ENCODE peak calls at places on chromosomes 1 and 21, in eight cellular contexts. L is AG04450, G is fibroblast of lung, K is tibial artery, C is pancreas, I is HFF-Myc, R is brain microvascular endothelial cell, H is AG04449. Z is an unnamed sample.

GRCh38 chr1:231724876-231725647 is 98.5 kb downstream of the DISC1 start:
- DNase-seq in L (no peak), G (peak), K (no peak), C (no peak), I (peak), R (peak), H (no peak), Z (peak)

GRCh38 chr1:111944121-111944785 is 45.2 kb downstream of the KCND3 start:
- DNase-seq in L (no peak), G (no peak), K (no peak), C (no peak), I (no peak), R (no peak), H (no peak), Z (no peak)

GRCh38 chr1:157091668-157092273 is 7.8 kb downstream of the ETV3L start:
- DNase-seq in L (no peak), G (no peak), K (no peak), C (no peak), I (no peak), R (no peak), H (no peak), Z (no peak)

GRCh38 chr1:2539312-2539907 is 9.3 kb upstream of the HES5 start:
- DNase-seq in L (no peak), G (no peak), K (no peak), C (no peak), I (no peak), R (no peak), H (no peak), Z (no peak)

GRCh38 chr1:32201011-32201855 is 838 bp downstream of the CCDC28B start:
- DNase-seq in L (no peak), G (peak), K (peak), C (peak), I (no peak), R (peak), H (no peak), Z (no peak)

GRCh38 chr1:162899422-162900168 is 38.6 kb upstream of the CCDC190 start:
- DNase-seq in L (peak), G (peak), K (no peak), C (no peak), I (no peak), R (peak), H (peak), Z (peak)

GRCh38 chr1:95221306-95221705 is 12.7 kb upstream of the RWDD3 start:
- DNase-seq in L (no peak), G (peak), K (no peak), C (no peak), I (no peak), R (no peak), H (no peak), Z (no peak)

GRCh38 chr1:153404768-153405167 is 11.6 kb upstream of the S100A7A start:
- DNase-seq in L (no peak), G (no peak), K (no peak), C (peak), I (no peak), R (no peak), H (no peak), Z (no peak)

GRCh38 chr1:45522324-45523104 is 830 bp upstream of the PRDX1 start:
- DNase-seq in L (no peak), G (no peak), K (no peak), C (no peak), I (no peak), R (peak), H (no peak), Z (no peak)

GRCh38 chr1:173467426-173467825 is 9.7 kb upstream of the PRDX6 start:
- DNase-seq in L (no peak), G (no peak), K (no peak), C (no peak), I (no peak), R (peak), H (peak), Z (no peak)

GRCh38 chr1:27536767-27537166 is 46.8 kb upstream of the WASF2 start:
- DNase-seq in L (peak), G (peak), K (peak), C (peak), I (no peak), R (peak), H (no peak), Z (peak)

GRCh38 chr21:18840239-18840638 is 436.7 kb upstream of the TMPRSS15 start:
- DNase-seq in L (no peak), G (peak), K (no peak), C (no peak), I (no peak), R (peak), H (no peak), Z (peak)

GRCh38 chr1:237166031-237166430 is 124.0 kb downstream of the RYR2 start:
- DNase-seq in L (no peak), G (no peak), K (no peak), C (no peak), I (no peak), R (no peak), H (no peak), Z (no peak)

GRCh38 chr1:183877321-183877720 is 72.4 kb downstream of the RGL1 start:
- DNase-seq in L (no peak), G (peak), K (peak), C (peak), I (no peak), R (no peak), H (no peak), Z (peak)

GRCh38 chr1:230167419-230167852 is 100.4 kb downstream of the GALNT2 start:
- DNase-seq in L (no peak), G (peak), K (no peak), C (peak), I (peak), R (peak), H (no peak), Z (no peak)

GRCh38 chr1:175894543-175894942 is 151.1 kb upstream of the TNR start:
- DNase-seq in L (no peak), G (no peak), K (no peak), C (no peak), I (no peak), R (no peak), H (no peak), Z (no peak)

GRCh38 chr1:1937549-1938275 is 18.6 kb upstream of the TMEM52 start:
- DNase-seq in L (no peak), G (no peak), K (peak), C (no peak), I (no peak), R (no peak), H (no peak), Z (no peak)

GRCh38 chr1:85576642-85577420 is 3.7 kb upstream of the CCN1 start:
- DNase-seq in L (peak), G (peak), K (peak), C (peak), I (peak), R (peak), H (no peak), Z (no peak)

GRCh38 chr1:171251741-171252300 is 3.5 kb downstream of the FMO1 start:
- DNase-seq in L (no peak), G (peak), K (no peak), C (peak), I (no peak), R (peak), H (no peak), Z (no peak)

GRCh38 chr1:156923565-156924477 is 3.4 kb downstream of the LRRC71 start:
- DNase-seq in L (no peak), G (no peak), K (no peak), C (no peak), I (no peak), R (no peak), H (no peak), Z (no peak)

GRCh38 chr1:35554261-35555211 is 2.7 kb downstream of the KIAA0319L start:
- DNase-seq in L (no peak), G (no peak), K (no peak), C (peak), I (no peak), R (no peak), H (no peak), Z (no peak)

GRCh38 chr1:8078176-8078671 is 52.1 kb upstream of the ERRFI1 start:
- DNase-seq in L (no peak), G (peak), K (no peak), C (no peak), I (no peak), R (peak), H (no peak), Z (peak)

GRCh38 chr1:32393832-32394140 is 455 bp downstream of the BSDC1 start:
- DNase-seq in L (no peak), G (no peak), K (peak), C (no peak), I (no peak), R (no peak), H (no peak), Z (no peak)

GRCh38 chr1:233509596-233509995 is 104.3 kb upstream of the KCNK1 start:
- DNase-seq in L (no peak), G (no peak), K (no peak), C (no peak), I (no peak), R (no peak), H (no peak), Z (no peak)

GRCh38 chr1:177032434-177032833 is 132.1 kb downstream of the ASTN1 start:
- DNase-seq in L (no peak), G (no peak), K (no peak), C (no peak), I (no peak), R (no peak), H (no peak), Z (no peak)

GRCh38 chr1:46488343-46489168 is 1.1 kb upstream of the DMBX1 start:
- DNase-seq in L (no peak), G (peak), K (no peak), C (no peak), I (no peak), R (no peak), H (no peak), Z (no peak)

GRCh38 chr1:30933874-30934252 is 25.3 kb upstream of the SDC3 start:
- DNase-seq in L (no peak), G (no peak), K (no peak), C (no peak), I (no peak), R (peak), H (no peak), Z (no peak)

GRCh38 chr1:150974580-150975478 is at the start of gene CERS2:
- DNase-seq in L (no peak), G (peak), K (peak), C (peak), I (no peak), R (peak), H (no peak), Z (peak)

GRCh38 chr21:17526771-17527170 is 13.9 kb downstream of the CXADR start:
- DNase-seq in L (no peak), G (no peak), K (no peak), C (no peak), I (no peak), R (no peak), H (no peak), Z (no peak)

GRCh38 chr1:11307837-11308236 is 34.8 kb downstream of the UBIAD1 start:
- DNase-seq in L (no peak), G (peak), K (no peak), C (no peak), I (no peak), R (no peak), H (no peak), Z (no peak)

GRCh38 chr1:226002667-226003501 is 3.7 kb upstream of the SDE2 start:
- DNase-seq in L (no peak), G (no peak), K (peak), C (peak), I (peak), R (peak), H (no peak), Z (no peak)

GRCh38 chr1:20100632-20101355 is 18.5 kb downstream of the PLA2G2D start:
- DNase-seq in L (peak), G (peak), K (no peak), C (peak), I (no peak), R (peak), H (no peak), Z (peak)
- TF ChIP-seq CTCF in L (peak), G (peak), K (peak), C (peak), I (peak), R (peak), H (peak), Z (peak)

GRCh38 chr21:44510508-44511218 is 29.3 kb downstream of the KRTAP10-1 start:
- DNase-seq in L (no peak), G (peak), K (no peak), C (peak), I (no peak), R (peak), H (no peak), Z (no peak)

GRCh38 chr21:44511219-44511937 is 28.6 kb downstream of the KRTAP10-1 start:
- DNase-seq in L (no peak), G (no peak), K (no peak), C (no peak), I (no peak), R (no peak), H (no peak), Z (no peak)

GRCh38 chr21:44509539-44509938 is 30.5 kb downstream of the KRTAP10-1 start:
- DNase-seq in L (no peak), G (no peak), K (no peak), C (peak), I (no peak), R (no peak), H (no peak), Z (no peak)

GRCh38 chr21:44508711-44509445 is 31.1 kb downstream of the KRTAP10-1 start:
- DNase-seq in L (no peak), G (no peak), K (no peak), C (peak), I (no peak), R (no peak), H (no peak), Z (no peak)

GRCh38 chr21:44510109-44510507 is 29.9 kb downstream of the KRTAP10-1 start:
- DNase-seq in L (no peak), G (no peak), K (no peak), C (no peak), I (no peak), R (no peak), H (no peak), Z (no peak)
- H3K4me3 ChIP-seq in L (no peak), G (no peak), K (no peak), C (peak), I (no peak), R (no peak), H (no peak), Z (no peak)

DNA sequence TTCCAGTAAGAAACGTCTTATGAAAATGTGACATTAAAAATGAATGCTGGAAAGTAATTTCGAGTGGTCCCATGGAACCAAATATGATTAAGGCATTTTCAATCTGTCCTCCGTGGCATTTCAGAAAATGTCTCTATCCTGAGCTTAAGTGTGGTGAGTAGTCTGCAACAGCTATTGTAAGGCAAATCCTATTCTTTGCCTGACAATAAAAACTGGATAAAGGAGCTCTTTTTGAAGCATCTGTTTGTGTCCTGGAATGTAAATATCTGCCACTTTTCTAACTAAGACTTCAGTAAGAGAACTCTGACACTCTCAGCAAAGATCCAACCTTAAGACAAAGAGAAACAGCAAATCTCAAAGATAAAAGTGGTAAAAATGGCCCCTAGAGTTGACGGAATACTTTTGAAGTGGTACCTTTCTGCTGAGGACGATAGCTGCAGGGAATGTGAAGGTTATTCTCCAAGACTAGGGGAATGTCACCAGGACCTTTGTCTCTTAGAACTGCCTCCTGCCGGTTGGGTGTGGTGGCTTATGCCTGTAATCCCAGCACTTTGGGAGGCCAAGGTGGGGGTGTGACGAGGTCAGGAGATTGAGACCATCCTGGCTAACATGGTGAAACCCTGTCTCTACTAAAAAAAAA is 486.7 kb upstream of the ZP4 start:
- DNase-seq in L (no peak), G (no peak), K (no peak), C (no peak), I (no peak), R (no peak), H (no peak), Z (no peak)
- TF ChIP-seq CTCF in L (no peak), G (no peak), K (no peak), C (no peak), I (no peak), R (no peak), H (no peak), Z (no peak)

GRCh38 chr1:200028586-200029034 is 1.1 kb downstream of the NR5A2 start:
- DNase-seq in L (no peak), G (no peak), K (no peak), C (no peak), I (no peak), R (no peak), H (no peak), Z (no peak)

GRCh38 chr1:200030791-200031190 is 3.3 kb downstream of the NR5A2 start:
- DNase-seq in L (no peak), G (no peak), K (no peak), C (no peak), I (no peak), R (no peak), H (no peak), Z (no peak)

GRCh38 chr1:200029624-200030074 is 2.1 kb downstream of the NR5A2 start:
- DNase-seq in L (no peak), G (no peak), K (no peak), C (no peak), I (no peak), R (no peak), H (no peak), Z (no peak)

GRCh38 chr1:200027264-200027823 is at the start of gene NR5A2:
- DNase-seq in L (no peak), G (no peak), K (no peak), C (no peak), I (no peak), R (no peak), H (no peak), Z (no peak)

GRCh38 chr1:200029035-200029623 is 1.6 kb downstream of the NR5A2 start:
- DNase-seq in L (no peak), G (peak), K (no peak), C (peak), I (no peak), R (no peak), H (no peak), Z (no peak)
- H3K4me3 ChIP-seq in L (peak), G (peak), K (peak), C (peak), I (peak), R (peak), H (peak), Z (peak)

GRCh38 chr1:91617242-91617837 is 116.7 kb downstream of the CDC7 start:
- DNase-seq in L (no peak), G (no peak), K (no peak), C (peak), I (no peak), R (no peak), H (no peak), Z (no peak)
- TF ChIP-seq CTCF in L (no peak), G (no peak), K (no peak), C (no peak), I (no peak), R (peak), H (no peak), Z (peak)

GRCh38 chr1:174812656-174813055 is 187.1 kb upstream of the CACYBP start:
- DNase-seq in L (no peak), G (peak), K (no peak), C (no peak), I (no peak), R (peak), H (no peak), Z (no peak)
- H3K4me3 ChIP-seq in L (no peak), G (no peak), K (no peak), C (no peak), I (no peak), R (no peak), H (no peak), Z (no peak)

GRCh38 chr1:19405195-19405760 is 80.1 kb downstream of the CAPZB start:
- DNase-seq in L (no peak), G (no peak), K (no peak), C (no peak), I (no peak), R (no peak), H (no peak), Z (no peak)
- TF ChIP-seq CTCF in L (peak), G (peak), K (peak), C (no peak), I (peak), R (peak), H (no peak), Z (peak)

GRCh38 chr21:25643486-25643885 is 4.4 kb downstream of the JAM2 start:
- DNase-seq in L (no peak), G (no peak), K (no peak), C (no peak), I (no peak), R (no peak), H (no peak), Z (no peak)

GRCh38 chr21:25638634-25639166 is 358 bp upstream of the JAM2 start:
- DNase-seq in L (no peak), G (peak), K (no peak), C (no peak), I (no peak), R (no peak), H (no peak), Z (no peak)

GRCh38 chr21:25639922-25640670 is 1.0 kb downstream of the JAM2 start:
- DNase-seq in L (no peak), G (no peak), K (no peak), C (no peak), I (no peak), R (no peak), H (no peak), Z (no peak)

GRCh38 chr21:25639167-25639921 is at the start of gene JAM2:
- DNase-seq in L (no peak), G (peak), K (peak), C (peak), I (no peak), R (no peak), H (no peak), Z (no peak)

DNA sequence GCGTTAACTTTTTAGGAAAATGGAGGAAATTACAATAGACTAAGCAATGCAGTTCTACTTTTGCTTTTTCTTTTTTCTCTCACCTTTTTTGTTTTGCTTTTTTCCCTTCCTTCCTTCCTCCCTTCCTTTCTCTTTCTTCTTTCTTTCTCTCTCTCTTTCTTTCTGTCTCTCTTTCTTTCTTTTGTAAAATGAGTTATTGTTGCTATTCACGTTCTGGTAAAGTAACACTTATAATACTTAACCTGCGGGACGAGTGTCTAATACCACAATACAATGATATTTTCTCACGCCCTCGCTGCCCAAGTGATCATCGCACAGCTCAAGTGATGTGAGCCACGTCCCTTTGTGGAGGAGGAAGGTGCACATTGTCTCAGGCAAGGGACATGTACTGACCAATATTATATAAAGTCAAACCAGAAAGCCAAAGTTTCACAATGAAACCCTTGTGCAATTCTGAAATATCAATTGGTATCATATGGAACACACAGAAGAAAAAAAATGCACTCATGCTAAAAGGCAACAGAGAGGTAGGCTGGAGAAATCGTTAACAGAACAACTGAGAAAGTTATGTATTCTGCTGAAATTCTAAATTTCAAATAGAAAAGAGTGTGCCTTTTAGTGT is 1.7 kb downstream of the JAM2 start:
- DNase-seq in L (no peak), G (no peak), K (no peak), C (no peak), I (no peak), R (no peak), H (no peak), Z (no peak)
- H3K4me3 ChIP-seq in L (peak), G (peak), K (peak), C (peak), I (peak), R (peak), H (peak), Z (peak)

DNA sequence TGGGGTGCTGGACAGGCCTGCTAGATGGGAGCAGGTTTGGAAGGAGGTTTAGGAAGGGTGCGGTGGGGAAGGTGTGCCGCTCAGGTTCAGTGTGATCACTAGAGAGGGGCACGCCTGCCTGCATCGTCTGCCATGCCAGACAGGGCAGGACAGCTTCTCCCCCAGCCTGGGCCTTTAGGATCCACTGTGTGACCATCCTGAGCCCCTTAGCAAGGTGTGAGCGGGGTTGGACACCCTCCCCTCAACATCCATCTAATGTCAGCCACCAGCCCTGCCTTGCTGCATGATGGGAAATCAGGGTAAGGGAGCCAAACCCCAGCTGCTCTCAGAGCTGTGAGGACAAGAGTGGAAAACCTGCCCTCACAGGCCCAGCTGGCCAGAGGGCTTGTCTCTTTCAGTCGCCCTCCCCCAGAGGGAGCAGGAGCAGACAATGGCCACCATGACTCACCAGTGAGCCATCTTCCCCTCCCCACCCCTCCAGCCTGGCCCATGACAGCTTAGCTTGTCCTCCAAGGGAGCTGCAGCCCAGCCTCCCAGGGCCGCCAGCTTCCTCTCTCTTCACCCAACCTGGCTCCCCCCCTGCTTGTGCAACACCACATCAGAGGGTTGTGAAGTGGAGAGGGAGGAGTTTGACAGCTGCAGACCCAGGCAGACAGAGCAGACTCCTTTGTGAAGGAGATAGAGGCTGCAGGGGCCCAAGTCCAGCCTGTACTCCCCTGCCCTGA is 37.0 kb downstream of the NUAK2 start:
- DNase-seq in L (peak), G (peak), K (peak), C (peak), I (peak), R (peak), H (peak), Z (peak)
- TF ChIP-seq CTCF in L (peak), G (no peak), K (no peak), C (no peak), I (peak), R (peak), H (peak), Z (peak)

Z was measured in astrocyte of the cerebellum.